ENCODE peak calls at places on chromosomes 13 and 19, in five cellular contexts. I, Q, M, A and W are unnamed samples.

GRCh38 chr13:27353166-27353583 is 71.2 kb upstream of the GTF3A start:
- DNase-seq in Q (peak; percentile 77), I (no peak), A (no peak), M (peak; percentile 36), W (no peak)

GRCh38 chr19:35228177-35228930 is at the start of gene FAM187B:
- DNase-seq in Q (no peak), M (no peak), I (no peak), A (peak; percentile 73), W (no peak)

GRCh38 chr13:113275387-113275786 is 21.7 kb upstream of the LAMP1 start:
- DNase-seq in I (peak; percentile 65), Q (peak; percentile 64), A (no peak), M (peak; percentile 68), W (peak; percentile 68)

GRCh38 chr19:28468701-28469459 is 744.1 kb downstream of the UQCRFS1 start:
- DNase-seq in I (peak; percentile 38), M (peak; percentile 31), Q (peak; percentile 77), A (no peak), W (peak; percentile 23)

GRCh38 chr19:2242092-2242537 is 5.5 kb downstream of the SF3A2 start:
- DNase-seq in A (no peak), Q (no peak), M (no peak), I (no peak), W (no peak)

GRCh38 chr13:106375085-106375484 is 160.4 kb downstream of the EFNB2 start:
- DNase-seq in A (no peak), I (no peak), Q (no peak), M (no peak), W (no peak)

GRCh38 chr13:60655268-60655667 is 258.2 kb downstream of the TDRD3 start:
- DNase-seq in Q (no peak), M (no peak), I (no peak), A (no peak), W (no peak)

GRCh38 chr13:40132249-40132648 is 476.8 kb downstream of the COG6 start:
- DNase-seq in M (no peak), I (no peak), Q (no peak), A (no peak), W (no peak)

GRCh38 chr19:8438236-8438635 is 6.5 kb upstream of the HNRNPM start:
- DNase-seq in A (no peak), Q (no peak), I (no peak), M (no peak), W (no peak)

GRCh38 chr13:73665279-73665678 is 468.9 kb downstream of the KLF12 start:
- DNase-seq in M (no peak), A (no peak), Q (no peak), I (no peak), W (no peak)

GRCh38 chr13:97948041-97948440 is 5.4 kb upstream of the IPO5 start:
- DNase-seq in Q (peak; percentile 42), M (no peak), A (no peak), I (no peak), W (no peak)

GRCh38 chr13:93227280-93227905 is 786 bp downstream of the GPC6 start:
- DNase-seq in I (no peak), M (peak; percentile 33), A (no peak), Q (peak; percentile 64), W (no peak)

GRCh38 chr19:29999490-29999889 is 57.5 kb downstream of the URI1 start:
- DNase-seq in I (no peak), Q (no peak), A (no peak), M (no peak), W (no peak)

GRCh38 chr13:114230117-114230516 is 4.6 kb upstream of the CDC16 start:
- DNase-seq in M (no peak), A (no peak), I (no peak), Q (peak; percentile 55), W (no peak)

GRCh38 chr19:38277969-38278680 is 13.8 kb downstream of the SPINT2 start:
- DNase-seq in M (no peak), A (no peak), Q (peak; percentile 63), I (peak; percentile 68), W (peak; percentile 94)

GRCh38 chr19:32373614-32374295 is 28.3 kb downstream of the ZNF507 start:
- DNase-seq in Q (peak; percentile 100), A (peak; percentile 23), M (peak; percentile 100), I (peak; percentile 86), W (peak; percentile 89)

GRCh38 chr13:30615851-30616311 is 1.8 kb upstream of the USPL1 start:
- DNase-seq in A (no peak), I (no peak), M (no peak), Q (peak; percentile 40), W (no peak)

GRCh38 chr13:113596321-113597200 is 12.0 kb downstream of the TFDP1 start:
- DNase-seq in Q (no peak), M (no peak), A (no peak), I (no peak), W (no peak)

GRCh38 chr13:42110410-42111155 is 62.1 kb downstream of the DGKH start:
- DNase-seq in M (peak; percentile 64), Q (peak; percentile 70), I (peak; percentile 33), A (no peak), W (no peak)

GRCh38 chr13:99702687-99703319 is 201.5 kb downstream of the TM9SF2 start:
- DNase-seq in Q (no peak), I (no peak), M (no peak), A (no peak), W (no peak)

GRCh38 chr19:7679017-7679720 is 1.5 kb upstream of the TRAPPC5 start:
- DNase-seq in Q (no peak), M (no peak), I (peak; percentile 31), A (peak; percentile 36), W (no peak)

GRCh38 chr13:110472904-110473563 is 88.5 kb downstream of the RAB20 start:
- DNase-seq in Q (no peak), A (no peak), I (peak; percentile 28), M (no peak), W (no peak)

GRCh38 chr13:46184277-46184699 is 2.3 kb upstream of the LCP1 start:
- DNase-seq in A (no peak), M (no peak), Q (no peak), I (peak; percentile 27), W (no peak)

GRCh38 chr13:37476874-37477273 is 121.7 kb downstream of the POSTN start:
- DNase-seq in I (no peak), M (peak; percentile 45), A (no peak), Q (peak; percentile 77), W (no peak)

GRCh38 chr19:9914001-9914314 is 22.4 kb downstream of the OLFM2 start:
- DNase-seq in Q (no peak), I (no peak), A (no peak), M (no peak), W (no peak)

GRCh38 chr13:39105110-39105509 is 66.9 kb downstream of the NHLRC3 start:
- DNase-seq in M (no peak), A (no peak), Q (no peak), I (no peak), W (no peak)

GRCh38 chr13:23586336-23586735 is 16.1 kb downstream of the TNFRSF19 start:
- DNase-seq in M (no peak), I (no peak), Q (no peak), A (no peak), W (no peak)

GRCh38 chr19:36115453-36116343 is at the start of gene TBCB:
- DNase-seq in I (peak; percentile 23), A (no peak), Q (no peak), M (peak; percentile 18), W (peak; percentile 80)

GRCh38 chr13:106373304-106373988 is 162.0 kb downstream of the EFNB2 start:
- DNase-seq in Q (peak; percentile 20), I (no peak), A (no peak), M (no peak), W (no peak)

GRCh38 chr13:80084086-80084676 is 256.7 kb downstream of the SPRY2 start:
- DNase-seq in Q (peak; percentile 97), M (peak; percentile 83), A (no peak), I (peak; percentile 13), W (no peak)

GRCh38 chr13:113729329-113730019 is 29.6 kb upstream of the TMEM255B start:
- DNase-seq in M (no peak), Q (peak; percentile 14), I (no peak), A (no peak), W (peak; percentile 65)

GRCh38 chr13:23988546-23989122 is 91.3 kb upstream of the C1QTNF9B start:
- DNase-seq in I (peak; percentile 29), M (no peak), A (no peak), Q (peak; percentile 57), W (no peak)

GRCh38 chr13:71866173-71867091 is 572 bp downstream of the DACH1 start:
- DNase-seq in M (peak; percentile 1), A (no peak), Q (peak; percentile 17), I (peak; percentile 27), W (peak; percentile 23)

DNA sequence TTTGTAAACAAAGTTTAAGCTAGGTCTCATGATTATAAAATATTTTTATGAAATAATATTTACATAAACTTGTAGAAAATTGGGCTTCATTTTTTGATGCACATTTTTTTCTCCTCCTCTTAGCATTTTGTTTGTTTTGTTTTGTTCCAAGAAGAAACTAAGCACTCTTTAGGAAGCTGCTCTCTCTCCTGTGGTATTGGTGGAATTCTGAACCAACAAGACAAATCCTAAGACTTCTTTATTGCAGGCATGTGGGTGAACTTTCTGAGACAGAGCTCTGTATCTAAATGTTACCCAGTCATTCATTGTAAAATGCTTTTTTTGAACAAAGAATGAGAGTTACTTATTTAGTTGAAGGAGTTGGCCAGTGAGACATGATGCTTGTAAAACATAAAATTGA is 39.3 kb downstream of the LMO7 start:
- DNase-seq in Q (no peak), M (no peak), A (no peak), I (no peak), W (no peak)
- H3K4me3 ChIP-seq in Q (no peak overlapping the region), M (no peak overlapping the region), A (no peak overlapping the region), I (no peak overlapping the region), W (peak overlapping the region; percentile 38)

DNA sequence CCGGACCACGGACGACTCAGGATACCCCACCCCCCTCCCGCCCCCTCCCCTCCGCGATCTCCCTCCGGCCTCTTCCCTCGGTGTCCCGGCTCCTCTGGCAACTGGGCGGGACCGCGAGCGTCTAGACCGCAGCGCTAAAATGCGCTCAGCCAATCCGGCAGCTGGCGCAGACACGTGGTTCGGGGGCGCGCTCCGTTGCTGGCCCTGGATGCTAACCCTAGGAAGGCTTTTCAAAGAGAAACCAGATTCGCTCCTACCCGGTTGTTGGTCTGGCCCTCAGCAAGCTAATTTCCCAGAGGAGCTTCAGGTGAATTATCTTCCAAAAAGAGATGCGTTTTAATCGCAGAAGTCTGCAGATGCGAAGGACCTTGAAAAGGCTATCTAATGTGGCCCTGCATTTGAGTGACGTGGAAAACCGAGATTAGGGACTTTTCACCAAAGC is at the start of gene DZIP1:
- DNase-seq in A (peak; percentile 81), Q (peak; percentile 88), I (peak; percentile 82), M (peak; percentile 81), W (peak; percentile 74)
- H3K4me3 ChIP-seq in A (peak within 1 kb of the TSS; percentile 59), Q (peak within 1 kb of the TSS; percentile 78), I (peak within 1 kb of the TSS; percentile 61), M (peak within 1 kb of the TSS; percentile 76), W (no peak within 1 kb of the TSS)

GRCh38 chr19:4732680-4733114 is 9.1 kb upstream of the DPP9 start:
- DNase-seq in A (peak; percentile 56), I (peak; percentile 60), Q (peak; percentile 47), M (no peak), W (peak; percentile 60)
- H3K4me3 ChIP-seq in A (no peak overlapping the region), I (no peak overlapping the region), Q (no peak overlapping the region), M (no peak overlapping the region), W (no peak overlapping the region)

DNA sequence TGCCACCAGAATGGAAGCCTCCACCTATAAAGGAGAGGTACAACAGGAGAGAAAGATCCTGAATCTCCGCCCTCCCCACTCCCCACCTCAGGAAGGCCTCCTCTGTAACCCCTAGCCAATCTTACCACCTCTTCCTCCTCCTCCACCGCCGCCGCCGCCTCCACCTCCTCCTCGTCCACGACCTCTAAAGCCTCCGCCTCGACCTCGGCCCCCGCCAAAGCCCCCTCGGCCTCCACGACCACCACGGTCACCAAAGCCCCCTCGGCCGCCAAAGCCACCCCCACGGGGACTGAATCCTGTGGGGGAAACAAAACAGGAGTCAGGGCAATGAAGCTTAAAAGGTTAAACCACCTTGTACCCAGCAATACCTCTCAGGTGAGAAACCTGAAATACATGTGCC is 5.7 kb downstream of the FBL start:
- DNase-seq in I (no peak), A (no peak), Q (no peak), M (no peak), W (no peak)
- H3K4me3 ChIP-seq in I (no peak overlapping the region), A (no peak overlapping the region), Q (no peak overlapping the region), M (no peak overlapping the region), W (no peak overlapping the region)